ENCODE peak calls at places on chromosomes 16 and 17, in ten cellular contexts. I, G, T, A, S, V, P, U, M and O are unnamed samples.

GRCh38 chr16:1335211-1335971 is 1.9 kb downstream of the BAIAP3 start:
- DNase-seq in G (no peak), P (no peak), M (no peak), A (no peak), V (no peak), S (no peak), I (no peak), T (no peak), U (no peak), O (no peak)

GRCh38 chr17:3843935-3844516 is 2.0 kb downstream of the NCBP3 start:
- DNase-seq in P (peak), A (peak), S (peak), I (peak), V (no peak), T (peak), U (no peak), M (peak), G (peak), O (no peak)

GRCh38 chr16:50318796-50319578 is 49.8 kb downstream of the BRD7 start:
- DNase-seq in T (no peak), A (no peak), G (no peak), S (no peak), V (no peak), U (no peak), P (no peak), M (no peak), I (no peak), O (no peak)

GRCh38 chr17:83136931-83137330 is 57.5 kb downstream of the METRNL start:
- DNase-seq in I (no peak), A (no peak), P (no peak), U (no peak), G (no peak), S (no peak), T (no peak), M (no peak), V (no peak), O (no peak)

GRCh38 chr17:81869221-81870154 is 1.6 kb downstream of the ARHGDIA start:
- DNase-seq in P (peak), M (peak), S (peak), I (peak), V (no peak), U (no peak), A (peak), T (no peak), G (peak), O (no peak)

GRCh38 chr17:75695141-75695829 is 26.0 kb upstream of the ITGB4 start:
- DNase-seq in V (no peak), U (no peak), I (peak), P (no peak), A (peak), G (peak), M (no peak), T (no peak), S (no peak), O (no peak)

GRCh38 chr16:65061935-65062334 is 59.9 kb downstream of the CDH11 start:
- DNase-seq in P (no peak), U (no peak), V (no peak), S (no peak), M (no peak), G (no peak), A (no peak), I (no peak), T (no peak), O (no peak)

GRCh38 chr16:88783391-88784073 is 1.5 kb downstream of the PIEZO1 start:
- DNase-seq in I (peak), U (no peak), P (peak), T (no peak), M (peak), S (peak), G (no peak), A (peak), V (no peak), O (no peak)

GRCh38 chr17:1082579-1082978 is 85.7 kb downstream of the TIMM22 start:
- DNase-seq in G (no peak), V (no peak), A (peak), P (no peak), M (no peak), S (no peak), I (peak), T (no peak), U (no peak), O (no peak)

GRCh38 chr17:72430611-72431432 is 310.0 kb downstream of the SOX9 start:
- DNase-seq in P (no peak), T (no peak), G (no peak), M (no peak), I (no peak), U (no peak), S (no peak), V (no peak), A (no peak), O (no peak)

GRCh38 chr16:80084614-80085013 is 456.2 kb upstream of the DYNLRB2 start:
- DNase-seq in A (peak), M (peak), I (peak), P (no peak), T (no peak), G (peak), V (no peak), U (peak), S (no peak), O (peak)

GRCh38 chr17:17204041-17204591 is 2.0 kb downstream of the PLD6 start:
- DNase-seq in M (no peak), A (no peak), T (no peak), G (no peak), V (no peak), P (no peak), I (no peak), S (no peak), U (no peak), O (no peak)

GRCh38 chr17:81491193-81491592 is 21.4 kb downstream of the ACTG1 start:
- DNase-seq in T (no peak), G (no peak), S (no peak), V (no peak), P (no peak), I (no peak), U (no peak), M (no peak), A (no peak), O (no peak)

GRCh38 chr16:27947696-27948095 is 115.8 kb downstream of the GSG1L start:
- DNase-seq in G (no peak), T (no peak), U (no peak), V (no peak), A (no peak), P (no peak), I (no peak), M (no peak), S (no peak), O (no peak)

GRCh38 chr17:83198366-83199341 is 119.2 kb downstream of the METRNL start:
- DNase-seq in A (no peak), P (peak), M (no peak), G (no peak), T (no peak), V (no peak), U (no peak), S (peak), I (no peak), O (no peak)

GRCh38 chr17:77392376-77393273 is 251.9 kb downstream of the SEC14L1 start:
- DNase-seq in M (peak), U (no peak), T (no peak), G (no peak), P (no peak), A (peak), S (no peak), I (no peak), V (no peak), O (no peak)

GRCh38 chr17:44084131-44084538 is 13.6 kb downstream of the G6PC3 start:
- DNase-seq in U (no peak), S (peak), P (peak), A (no peak), G (no peak), I (peak), T (no peak), M (peak), V (no peak), O (no peak)

GRCh38 chr17:7184091-7184488 is 4.9 kb upstream of the ASGR1 start:
- DNase-seq in I (no peak), M (no peak), T (no peak), V (no peak), S (no peak), P (no peak), A (no peak), U (no peak), G (no peak), O (no peak)

GRCh38 chr17:5126719-5127488 is 11.1 kb downstream of the USP6 start:
- DNase-seq in U (no peak), S (no peak), G (no peak), V (no peak), A (no peak), T (no peak), P (peak), M (no peak), I (no peak), O (no peak)

GRCh38 chr16:74296465-74297295 is at the start of gene PSMD7:
- DNase-seq in G (peak), M (peak), A (peak), P (peak), S (peak), I (peak), V (peak), T (peak), U (peak), O (peak)